ENCODE peak calls at places on chromosome 6, in eight cellular contexts. G is HCT116, S is H9, Q is mammary epithelial cell, X is GM23248, K is mesenchymal stem cell, P is PC-9, B is MM.1S. W is an unnamed sample.

GRCh38 chr6:141874930-141875602 is 257.7 kb upstream of the GJE1 start:
- DNase-seq in G (no peak), S (no peak), Q (no peak), X (peak; percentile 53), K (peak; percentile 51), P (no peak), B (no peak), W (no peak)

GRCh38 chr6:154732538-154732823 is 735 bp upstream of the SCAF8 start:
- DNase-seq in G (no peak), S (peak; percentile 72), Q (no peak), X (no peak), K (no peak), P (peak; percentile 69), B (no peak), W (no peak)

GRCh38 chr6:4612636-4613171 is 163.5 kb upstream of the CDYL start:
- DNase-seq in G (no peak), S (no peak), Q (no peak), X (peak; percentile 96), K (peak; percentile 84), P (no peak), B (no peak), W (no peak)

GRCh38 chr6:24720131-24720603 is 1.2 kb upstream of the C6orf62 start:
- DNase-seq in G (no peak), S (peak; percentile 30), Q (peak; percentile 75), X (peak; percentile 81), K (peak; percentile 59), P (no peak), B (peak; percentile 69), W (peak; percentile 77)

GRCh38 chr6:4030672-4031071 is 48.3 kb downstream of the FAM217A start:
- DNase-seq in G (no peak), S (no peak), Q (no peak), X (no peak), K (no peak), P (no peak), B (no peak), W (peak; percentile 31)

GRCh38 chr6:5125152-5126006 is 40.2 kb downstream of the PPP1R3G start:
- DNase-seq in G (peak; percentile 54), S (no peak), Q (peak; percentile 93), X (peak; percentile 35), K (peak; percentile 55), P (peak; percentile 80), B (no peak), W (no peak)

GRCh38 chr6:106281088-106281487 is 44.5 kb downstream of the ATG5 start:
- DNase-seq in G (no peak), S (no peak), Q (peak; percentile 45), X (peak; percentile 5), K (no peak), P (no peak), B (no peak), W (no peak)

GRCh38 chr6:25971187-25971811 is 8.7 kb downstream of the TRIM38 start:
- DNase-seq in G (peak; percentile 73), S (no peak), Q (peak; percentile 80), X (peak; percentile 95), K (peak; percentile 92), P (peak; percentile 90), B (no peak), W (no peak)

GRCh38 chr6:17589402-17590116 is 10.5 kb upstream of the FAM8A1 start:
- DNase-seq in G (peak; percentile 91), S (peak; percentile 58), Q (peak; percentile 91), X (peak; percentile 96), K (peak; percentile 92), P (peak; percentile 94), B (no peak), W (no peak)

GRCh38 chr6:27668442-27669275 is 195.8 kb upstream of the ZNF184 start:
- DNase-seq in G (peak; percentile 80), S (peak; percentile 89), Q (peak; percentile 88), X (peak; percentile 74), K (peak; percentile 61), P (peak; percentile 75), B (peak; percentile 37), W (peak; percentile 30)

GRCh38 chr6:131182991-131183425 is 47.7 kb downstream of the AKAP7 start:
- DNase-seq in G (no peak), S (peak; percentile 49), Q (no peak), X (peak; percentile 64), K (peak; percentile 69), P (no peak), B (no peak), W (peak; percentile 82)

GRCh38 chr6:156398371-156398770 is 378.8 kb upstream of the ARID1B start:
- DNase-seq in G (no peak), S (no peak), Q (no peak), X (no peak), K (no peak), P (no peak), B (no peak), W (peak; percentile 57)

GRCh38 chr6:156391977-156392376 is 385.2 kb upstream of the ARID1B start:
- DNase-seq in G (no peak), S (no peak), Q (no peak), X (no peak), K (no peak), P (no peak), B (no peak), W (peak; percentile 60)

GRCh38 chr6:156396791-156397418 is 380.3 kb upstream of the ARID1B start:
- DNase-seq in G (no peak), S (peak; percentile 56), Q (no peak), X (no peak), K (no peak), P (no peak), B (no peak), W (peak; percentile 87)

GRCh38 chr6:156396068-156396771 is 381.0 kb upstream of the ARID1B start:
- DNase-seq in G (no peak), S (no peak), Q (no peak), X (no peak), K (no peak), P (no peak), B (peak; percentile 78), W (peak; percentile 89)

GRCh38 chr6:156395276-156395675 is 381.9 kb upstream of the ARID1B start:
- DNase-seq in G (no peak), S (no peak), Q (no peak), X (no peak), K (no peak), P (no peak), B (peak; percentile 84), W (peak; percentile 95)
- H3K4me1 ChIP-seq in G (no peaks in the 10 kb centered on the region), S (peaks cover 12% of the 10 kb centered on the region), Q (peaks cover 3% of the 10 kb centered on the region), X (no peaks in the 10 kb centered on the region), K (no peaks in the 10 kb centered on the region), P (no peaks in the 10 kb centered on the region), B (peaks cover 42% of the 10 kb centered on the region), W (peaks cover 92% of the 10 kb centered on the region)

DNA sequence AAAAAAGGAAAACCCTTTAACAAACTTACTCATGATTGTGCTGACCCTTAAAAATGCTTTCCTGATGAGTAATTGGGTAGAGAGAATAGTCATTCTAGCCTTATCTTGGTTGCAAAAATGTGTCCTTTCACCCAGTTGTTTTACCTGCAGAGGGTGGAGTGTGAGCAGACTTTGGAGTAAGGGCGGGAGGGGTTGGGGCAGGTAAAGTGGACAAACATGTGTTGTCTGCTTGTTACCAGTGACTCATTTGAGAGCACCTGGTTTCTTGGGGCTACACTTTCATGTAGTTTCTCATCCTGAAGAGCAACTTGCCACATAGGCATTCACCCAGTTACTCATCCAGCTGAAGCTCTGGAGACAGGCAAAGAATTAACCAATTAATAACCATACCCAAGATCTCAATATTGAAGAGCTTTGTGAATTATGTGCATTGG is 121.1 kb downstream of the TNFRSF21 start:
- DNase-seq in G (peak; percentile 80), S (no peak), Q (peak; percentile 99), X (peak; percentile 71), K (peak; percentile 65), P (peak; percentile 99), B (no peak), W (no peak)
- H3K4me2 ChIP-seq in G (peak overlapping the region; percentile 63), S (no peak overlapping the region), Q (peak overlapping the region; percentile 26), X (peak overlapping the region; percentile 56), K (peak overlapping the region; percentile 30), P (peak overlapping the region; percentile 61), B (no peak overlapping the region), W (no peak overlapping the region)

GRCh38 chr6:134880487-134881190 is 69.3 kb downstream of the ALDH8A1 start:
- DNase-seq in G (no peak), S (no peak), Q (no peak), X (peak; percentile 47), K (no peak), P (no peak), B (no peak), W (no peak)

GRCh38 chr6:134878136-134878535 is 71.8 kb downstream of the ALDH8A1 start:
- DNase-seq in G (no peak), S (no peak), Q (no peak), X (no peak), K (no peak), P (no peak), B (no peak), W (no peak)

GRCh38 chr6:134884752-134885151 is 65.1 kb downstream of the ALDH8A1 start:
- DNase-seq in G (no peak), S (no peak), Q (no peak), X (no peak), K (no peak), P (no peak), B (no peak), W (no peak)

GRCh38 chr6:134883314-134883713 is 66.6 kb downstream of the ALDH8A1 start:
- DNase-seq in G (no peak), S (no peak), Q (no peak), X (no peak), K (no peak), P (no peak), B (no peak), W (no peak)

GRCh38 chr6:134882426-134883038 is 67.4 kb downstream of the ALDH8A1 start:
- DNase-seq in G (peak; percentile 44), S (peak; percentile 54), Q (peak; percentile 67), X (peak; percentile 73), K (peak; percentile 58), P (no peak), B (peak; percentile 76), W (peak; percentile 65)
- H2AFZ ChIP-seq in G (peak overlapping the region; percentile 81), S (no peak overlapping the region), Q (peak overlapping the region; percentile 71), X (peak overlapping the region; percentile 30), K (no peak overlapping the region), P (no peak overlapping the region), B (peak overlapping the region; percentile 84), W (no peak overlapping the region)

GRCh38 chr6:125528614-125529013 is 220.8 kb upstream of the HEY2 start:
- DNase-seq in G (no peak), S (peak; percentile 82), Q (no peak), X (no peak), K (no peak), P (no peak), B (no peak), W (no peak)

GRCh38 chr6:125526007-125526720 is 223.3 kb upstream of the HEY2 start:
- DNase-seq in G (no peak), S (no peak), Q (no peak), X (no peak), K (no peak), P (no peak), B (no peak), W (no peak)

GRCh38 chr6:125533710-125534397 is 215.6 kb upstream of the HEY2 start:
- DNase-seq in G (no peak), S (peak; percentile 66), Q (no peak), X (no peak), K (no peak), P (no peak), B (no peak), W (no peak)

GRCh38 chr6:125524356-125524755 is 222.6 kb upstream of the HDDC2 start:
- DNase-seq in G (no peak), S (no peak), Q (no peak), X (no peak), K (no peak), P (no peak), B (no peak), W (no peak)

DNA sequence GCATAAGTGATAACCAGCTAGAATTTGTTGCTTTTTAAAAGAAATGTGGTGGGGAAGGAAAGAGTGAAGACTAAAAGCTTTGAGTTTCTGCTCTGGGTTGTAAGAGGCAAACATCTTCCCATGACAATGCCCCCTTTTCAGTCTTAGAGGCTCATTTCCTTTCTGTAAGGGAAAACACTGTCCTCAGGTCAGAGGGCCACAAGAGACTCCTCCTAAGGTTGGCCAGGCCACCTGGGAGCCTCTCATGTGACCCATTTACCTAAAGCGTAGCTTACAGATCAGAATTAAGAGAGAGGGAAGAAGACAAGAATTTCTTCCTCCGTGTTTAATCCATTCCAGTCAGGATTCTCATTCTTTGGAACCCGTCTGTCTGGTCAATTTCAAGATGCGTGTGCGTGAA is 220.4 kb upstream of the HEY2 start:
- DNase-seq in G (no peak), S (no peak), Q (no peak), X (no peak), K (no peak), P (no peak), B (no peak), W (no peak)
- H3K4me1 ChIP-seq in G (no peaks in the 10 kb centered on the region), S (peaks cover 12% of the 10 kb centered on the region), Q (peaks cover 5% of the 10 kb centered on the region), X (no peaks in the 10 kb centered on the region), K (peaks cover 5% of the 10 kb centered on the region), P (no peaks in the 10 kb centered on the region), B (no peaks in the 10 kb centered on the region), W (no peaks in the 10 kb centered on the region)